ENCODE peak calls at places on chromosomes 7 and 10, in ten cellular contexts. One of them, this sample, is unnamed.

GRCh38 chr7:645606-646005 is 80.9 kb upstream of the DNAAF5 start:
- DNase-seq in neuronal stem cell: no peak
- DNase-seq in T-helper 17 cell: no peak
- DNase-seq in vagina: no peak
- DNase-seq in left cardiac atrium: peak
- DNase-seq in HEK293T: no peak
- DNase-seq in ACHN: no peak
- DNase-seq in midbrain: no peak
- DNase-seq in dermis microvascular lymphatic vessel endothelial cell: no peak
- DNase-seq in cerebellum: no peak
- DNase-seq in this sample: no peak

GRCh38 chr10:3783721-3784432 is 1.1 kb downstream of the KLF6 start:
- DNase-seq in neuronal stem cell: peak
- DNase-seq in T-helper 17 cell: no peak
- DNase-seq in vagina: no peak
- DNase-seq in left cardiac atrium: peak
- DNase-seq in HEK293T: no peak
- DNase-seq in ACHN: no peak
- DNase-seq in midbrain: peak
- DNase-seq in dermis microvascular lymphatic vessel endothelial cell: peak
- DNase-seq in cerebellum: no peak
- DNase-seq in this sample: peak

GRCh38 chr7:8597565-8597964 is 164.2 kb downstream of the NXPH1 start:
- DNase-seq in neuronal stem cell: no peak
- DNase-seq in T-helper 17 cell: no peak
- DNase-seq in vagina: no peak
- DNase-seq in left cardiac atrium: no peak
- DNase-seq in HEK293T: no peak
- DNase-seq in ACHN: no peak
- DNase-seq in midbrain: no peak
- DNase-seq in dermis microvascular lymphatic vessel endothelial cell: no peak
- DNase-seq in cerebellum: no peak
- DNase-seq in this sample: no peak

GRCh38 chr7:79434867-79435266 is 18.6 kb downstream of the MAGI2 start:
- DNase-seq in neuronal stem cell: no peak
- DNase-seq in T-helper 17 cell: no peak
- DNase-seq in vagina: no peak
- DNase-seq in left cardiac atrium: no peak
- DNase-seq in HEK293T: no peak
- DNase-seq in ACHN: peak
- DNase-seq in midbrain: no peak
- DNase-seq in dermis microvascular lymphatic vessel endothelial cell: peak
- DNase-seq in cerebellum: no peak
- DNase-seq in this sample: peak

GRCh38 chr7:91520645-91521044 is 256.4 kb downstream of the FZD1 start:
- DNase-seq in neuronal stem cell: no peak
- DNase-seq in T-helper 17 cell: no peak
- DNase-seq in vagina: no peak
- DNase-seq in left cardiac atrium: no peak
- DNase-seq in HEK293T: no peak
- DNase-seq in ACHN: no peak
- DNase-seq in midbrain: no peak
- DNase-seq in dermis microvascular lymphatic vessel endothelial cell: no peak
- DNase-seq in cerebellum: no peak
- DNase-seq in this sample: no peak

GRCh38 chr7:140924019-140924820 is 509 bp downstream of the BRAF start:
- DNase-seq in neuronal stem cell: peak
- DNase-seq in T-helper 17 cell: peak
- DNase-seq in vagina: no peak
- DNase-seq in left cardiac atrium: peak
- DNase-seq in HEK293T: peak
- DNase-seq in ACHN: peak
- DNase-seq in midbrain: peak
- DNase-seq in dermis microvascular lymphatic vessel endothelial cell: peak
- DNase-seq in cerebellum: peak
- DNase-seq in this sample: peak

GRCh38 chr10:127904931-127905622 is 1.8 kb upstream of the PTPRE start:
- DNase-seq in neuronal stem cell: no peak
- DNase-seq in T-helper 17 cell: no peak
- DNase-seq in vagina: peak
- DNase-seq in left cardiac atrium: no peak
- DNase-seq in HEK293T: no peak
- DNase-seq in ACHN: no peak
- DNase-seq in midbrain: no peak
- DNase-seq in dermis microvascular lymphatic vessel endothelial cell: no peak
- DNase-seq in cerebellum: peak
- DNase-seq in this sample: no peak

GRCh38 chr7:97064020-97064419 is 39.4 kb upstream of the DLX5 start:
- DNase-seq in neuronal stem cell: no peak
- DNase-seq in T-helper 17 cell: no peak
- DNase-seq in vagina: no peak
- DNase-seq in left cardiac atrium: no peak
- DNase-seq in HEK293T: no peak
- DNase-seq in ACHN: no peak
- DNase-seq in midbrain: no peak
- DNase-seq in dermis microvascular lymphatic vessel endothelial cell: no peak
- DNase-seq in cerebellum: no peak
- DNase-seq in this sample: no peak

GRCh38 chr7:111486472-111487142 is 75.7 kb downstream of the IMMP2L start:
- DNase-seq in neuronal stem cell: peak
- DNase-seq in T-helper 17 cell: no peak
- DNase-seq in vagina: no peak
- DNase-seq in left cardiac atrium: no peak
- DNase-seq in HEK293T: peak
- DNase-seq in ACHN: peak
- DNase-seq in midbrain: peak
- DNase-seq in dermis microvascular lymphatic vessel endothelial cell: peak
- DNase-seq in cerebellum: peak
- DNase-seq in this sample: no peak

GRCh38 chr10:3534433-3534832 is 250.6 kb downstream of the KLF6 start:
- DNase-seq in neuronal stem cell: no peak
- DNase-seq in T-helper 17 cell: no peak
- DNase-seq in vagina: no peak
- DNase-seq in left cardiac atrium: no peak
- DNase-seq in HEK293T: no peak
- DNase-seq in ACHN: no peak
- DNase-seq in midbrain: no peak
- DNase-seq in dermis microvascular lymphatic vessel endothelial cell: no peak
- DNase-seq in cerebellum: no peak
- DNase-seq in this sample: no peak

GRCh38 chr7:79377097-79377496 is 76.4 kb downstream of the MAGI2 start:
- DNase-seq in neuronal stem cell: no peak
- DNase-seq in T-helper 17 cell: no peak
- DNase-seq in vagina: no peak
- DNase-seq in left cardiac atrium: no peak
- DNase-seq in HEK293T: no peak
- DNase-seq in ACHN: no peak
- DNase-seq in midbrain: no peak
- DNase-seq in dermis microvascular lymphatic vessel endothelial cell: no peak
- DNase-seq in cerebellum: no peak
- DNase-seq in this sample: no peak

GRCh38 chr10:28790146-28790545 is 112.8 kb downstream of the BAMBI start:
- DNase-seq in neuronal stem cell: no peak
- DNase-seq in T-helper 17 cell: no peak
- DNase-seq in vagina: no peak
- DNase-seq in left cardiac atrium: no peak
- DNase-seq in HEK293T: no peak
- DNase-seq in ACHN: no peak
- DNase-seq in midbrain: no peak
- DNase-seq in dermis microvascular lymphatic vessel endothelial cell: no peak
- DNase-seq in cerebellum: peak
- DNase-seq in this sample: no peak

GRCh38 chr7:100719523-100720319 is 547 bp upstream of the EPO start:
- DNase-seq in neuronal stem cell: no peak
- DNase-seq in T-helper 17 cell: no peak
- DNase-seq in vagina: no peak
- DNase-seq in left cardiac atrium: no peak
- DNase-seq in HEK293T: no peak
- DNase-seq in ACHN: peak
- DNase-seq in midbrain: no peak
- DNase-seq in dermis microvascular lymphatic vessel endothelial cell: peak
- DNase-seq in cerebellum: no peak
- DNase-seq in this sample: no peak

GRCh38 chr10:112585960-112586359 is 138.9 kb downstream of the VTI1A start:
- DNase-seq in neuronal stem cell: no peak
- DNase-seq in T-helper 17 cell: no peak
- DNase-seq in vagina: no peak
- DNase-seq in left cardiac atrium: no peak
- DNase-seq in HEK293T: no peak
- DNase-seq in ACHN: no peak
- DNase-seq in midbrain: no peak
- DNase-seq in dermis microvascular lymphatic vessel endothelial cell: no peak
- DNase-seq in cerebellum: no peak
- DNase-seq in this sample: no peak

GRCh38 chr10:11232222-11232961 is 214.7 kb downstream of the CELF2 start:
- DNase-seq in neuronal stem cell: no peak
- DNase-seq in T-helper 17 cell: no peak
- DNase-seq in vagina: no peak
- DNase-seq in left cardiac atrium: no peak
- DNase-seq in HEK293T: no peak
- DNase-seq in ACHN: no peak
- DNase-seq in midbrain: no peak
- DNase-seq in dermis microvascular lymphatic vessel endothelial cell: no peak
- DNase-seq in cerebellum: no peak
- DNase-seq in this sample: no peak

GRCh38 chr10:77498210-77498609 is 139.4 kb downstream of the KCNMA1 start:
- DNase-seq in neuronal stem cell: no peak
- DNase-seq in T-helper 17 cell: no peak
- DNase-seq in vagina: no peak
- DNase-seq in left cardiac atrium: no peak
- DNase-seq in HEK293T: no peak
- DNase-seq in ACHN: no peak
- DNase-seq in midbrain: no peak
- DNase-seq in dermis microvascular lymphatic vessel endothelial cell: no peak
- DNase-seq in cerebellum: no peak
- DNase-seq in this sample: no peak

GRCh38 chr10:100315603-100316002 is 14.4 kb downstream of the PKD2L1 start:
- DNase-seq in neuronal stem cell: no peak
- DNase-seq in T-helper 17 cell: no peak
- DNase-seq in vagina: no peak
- DNase-seq in left cardiac atrium: no peak
- DNase-seq in HEK293T: no peak
- DNase-seq in ACHN: no peak
- DNase-seq in midbrain: no peak
- DNase-seq in dermis microvascular lymphatic vessel endothelial cell: no peak
- DNase-seq in cerebellum: no peak
- DNase-seq in this sample: no peak

GRCh38 chr10:20768849-20769248 is 128.3 kb downstream of the NEBL start:
- DNase-seq in neuronal stem cell: peak
- DNase-seq in T-helper 17 cell: no peak
- DNase-seq in vagina: no peak
- DNase-seq in left cardiac atrium: no peak
- DNase-seq in HEK293T: no peak
- DNase-seq in ACHN: peak
- DNase-seq in midbrain: no peak
- DNase-seq in dermis microvascular lymphatic vessel endothelial cell: no peak
- DNase-seq in cerebellum: no peak
- DNase-seq in this sample: no peak

GRCh38 chr7:105218939-105219770 is 169.6 kb downstream of the SRPK2 start:
- DNase-seq in neuronal stem cell: no peak
- DNase-seq in T-helper 17 cell: no peak
- DNase-seq in vagina: no peak
- DNase-seq in left cardiac atrium: no peak
- DNase-seq in HEK293T: no peak
- DNase-seq in ACHN: peak
- DNase-seq in midbrain: no peak
- DNase-seq in dermis microvascular lymphatic vessel endothelial cell: no peak
- DNase-seq in cerebellum: no peak
- DNase-seq in this sample: no peak

GRCh38 chr10:79440281-79440680 is 5.1 kb downstream of the ZCCHC24 start:
- DNase-seq in neuronal stem cell: no peak
- DNase-seq in T-helper 17 cell: no peak
- DNase-seq in vagina: no peak
- DNase-seq in left cardiac atrium: no peak
- DNase-seq in HEK293T: no peak
- DNase-seq in ACHN: no peak
- DNase-seq in midbrain: no peak
- DNase-seq in dermis microvascular lymphatic vessel endothelial cell: no peak
- DNase-seq in cerebellum: no peak
- DNase-seq in this sample: no peak